ENCODE peak calls at places on chromosome 3, in ten cellular contexts. N is upper lobe of left lung, C is neural crest cell, Z is fibroblast of pulmonary artery, M is lower lobe of right lung, P is nephron progenitor cell, Y is OCI-LY7, K is IMR-90, F is astrocyte of the spinal cord, W is cardiac fibroblast. R is an unnamed sample.

GRCh38 chr3:46110701-46111493 is 83.6 kb upstream of the XCR1 start:
- DNase-seq in N (peak; percentile 76), C (no peak), Z (peak; percentile 67), M (no peak), P (no peak), Y (no peak), K (peak; percentile 65), F (peak; percentile 93), W (peak; percentile 87), R (no peak)

GRCh38 chr3:159762981-159763465 is 225.6 kb upstream of the IL12A start:
- DNase-seq in N (peak; percentile 56), C (peak; percentile 28), Z (peak; percentile 86), M (peak; percentile 75), P (peak; percentile 55), Y (no peak), K (peak; percentile 94), F (peak; percentile 89), W (peak; percentile 85), R (no peak)

GRCh38 chr3:79960594-79960993 is 192.8 kb upstream of the ROBO1 start:
- DNase-seq in N (no peak), C (no peak), Z (no peak), M (no peak), P (no peak), Y (no peak), K (no peak), F (no peak), W (peak; percentile 20), R (no peak)

GRCh38 chr3:16768956-16769355 is 115.8 kb upstream of the PLCL2 start:
- DNase-seq in N (no peak), C (no peak), Z (peak; percentile 63), M (no peak), P (no peak), Y (no peak), K (no peak), F (peak; percentile 12), W (peak; percentile 42), R (no peak)

GRCh38 chr3:43025423-43025822 is 46.3 kb downstream of the GASK1A start:
- DNase-seq in N (no peak), C (no peak), Z (no peak), M (no peak), P (no peak), Y (no peak), K (no peak), F (no peak), W (no peak), R (no peak)

GRCh38 chr3:48851407-48851806 is 3.7 kb upstream of the PRKAR2A start:
- DNase-seq in N (no peak), C (peak; percentile 17), Z (peak; percentile 46), M (no peak), P (peak; percentile 31), Y (peak; percentile 21), K (peak; percentile 66), F (peak; percentile 51), W (peak; percentile 30), R (no peak)

GRCh38 chr3:9600597-9600996 is 47.0 kb upstream of the LHFPL4 start:
- DNase-seq in N (peak; percentile 54), C (no peak), Z (peak; percentile 3), M (peak; percentile 70), P (peak; percentile 30), Y (no peak), K (no peak), F (no peak), W (no peak), R (no peak)

GRCh38 chr3:86967062-86967461 is 23.9 kb downstream of the VGLL3 start:
- DNase-seq in N (no peak), C (no peak), Z (no peak), M (no peak), P (no peak), Y (no peak), K (no peak), F (no peak), W (no peak), R (no peak)

GRCh38 chr3:65006300-65006739 is 318.5 kb upstream of the ADAMTS9 start:
- DNase-seq in N (no peak), C (no peak), Z (peak; percentile 60), M (no peak), P (no peak), Y (no peak), K (peak; percentile 18), F (peak; percentile 63), W (peak; percentile 60), R (no peak)

GRCh38 chr3:11037966-11038365 is 45.4 kb downstream of the SLC6A1 start:
- DNase-seq in N (no peak), C (no peak), Z (no peak), M (no peak), P (no peak), Y (no peak), K (no peak), F (no peak), W (no peak), R (no peak)

GRCh38 chr3:33636125-33636855 is 81.8 kb downstream of the CLASP2 start:
- DNase-seq in N (no peak), C (no peak), Z (peak; percentile 85), M (no peak), P (no peak), Y (peak; percentile 72), K (peak; percentile 78), F (peak; percentile 82), W (peak; percentile 82), R (no peak)

GRCh38 chr3:16467368-16467767 is 46.1 kb downstream of the RFTN1 start:
- DNase-seq in N (no peak), C (no peak), Z (no peak), M (no peak), P (no peak), Y (no peak), K (no peak), F (no peak), W (no peak), R (no peak)

GRCh38 chr3:93867425-93867824 is 106.3 kb downstream of the PROS1 start:
- DNase-seq in N (no peak), C (no peak), Z (no peak), M (no peak), P (no peak), Y (no peak), K (no peak), F (no peak), W (no peak), R (no peak)

GRCh38 chr3:192128922-192129321 is 598.4 kb downstream of the FGF12 start:
- DNase-seq in N (no peak), C (no peak), Z (no peak), M (no peak), P (no peak), Y (peak; percentile 12), K (no peak), F (no peak), W (no peak), R (no peak)

GRCh38 chr3:36025232-36025631 is 355.1 kb upstream of the STAC start:
- DNase-seq in N (no peak), C (no peak), Z (no peak), M (no peak), P (no peak), Y (no peak), K (no peak), F (no peak), W (no peak), R (no peak)

GRCh38 chr3:191592105-191592504 is 131.1 kb downstream of the PYDC2 start:
- DNase-seq in N (no peak), C (no peak), Z (no peak), M (no peak), P (no peak), Y (no peak), K (no peak), F (no peak), W (no peak), R (no peak)

GRCh38 chr3:123724306-123724705 is 139.5 kb upstream of the HACD2 start:
- DNase-seq in N (no peak), C (no peak), Z (peak; percentile 33), M (no peak), P (no peak), Y (no peak), K (peak; percentile 52), F (no peak), W (peak; percentile 45), R (no peak)

GRCh38 chr3:184429786-184430185 is 49.9 kb downstream of the CHRD start:
- DNase-seq in N (no peak), C (no peak), Z (no peak), M (no peak), P (no peak), Y (no peak), K (no peak), F (no peak), W (no peak), R (no peak)

GRCh38 chr3:4163006-4163405 is 140.2 kb upstream of the SETMAR start:
- DNase-seq in N (no peak), C (no peak), Z (no peak), M (no peak), P (no peak), Y (no peak), K (no peak), F (no peak), W (no peak), R (no peak)

GRCh38 chr3:158140396-158140795 is 30.5 kb downstream of the RSRC1 start:
- DNase-seq in N (no peak), C (no peak), Z (no peak), M (no peak), P (no peak), Y (no peak), K (peak; percentile 51), F (peak; percentile 9), W (peak; percentile 28), R (no peak)
- TF ChIP-seq CTCF in N (no peak), C (no peak), Z (no peak), M (no peak), P (no peak), Y (no peak), K (no peak), F (no peak), W (no peak), R (no peak)

GRCh38 chr3:31341130-31341529 is 191.6 kb upstream of the STT3B start:
- DNase-seq in N (no peak), C (no peak), Z (no peak), M (no peak), P (peak; percentile 31), Y (no peak), K (no peak), F (no peak), W (no peak), R (no peak)
- TF ChIP-seq CTCF in N (no peak), C (no peak), Z (peak; percentile 6), M (no peak), P (no peak), Y (no peak), K (no peak), F (no peak), W (peak; percentile 12), R (no peak)

DNA sequence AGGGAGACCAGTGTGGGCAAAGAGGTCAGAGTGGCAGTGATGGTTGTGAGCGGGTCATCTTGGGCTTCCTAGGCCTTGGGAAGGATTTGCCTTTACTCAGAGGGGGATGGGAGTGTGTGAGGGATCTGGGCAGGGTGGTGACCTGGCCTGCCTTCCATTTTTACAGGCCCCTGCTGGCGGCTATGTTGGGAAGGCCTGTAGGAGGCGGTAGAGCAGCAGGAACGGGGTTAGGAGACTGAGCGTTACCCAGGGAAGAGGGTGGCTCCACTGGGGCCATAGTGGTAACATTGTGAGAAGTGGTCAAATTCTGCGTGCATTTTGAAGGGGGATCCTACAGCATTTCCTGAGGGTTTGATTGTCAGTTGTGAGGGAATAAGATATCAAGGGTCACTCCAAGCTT is 307.3 kb upstream of the CTDSPL start:
- DNase-seq in N (no peak), C (no peak), Z (no peak), M (no peak), P (no peak), Y (no peak), K (no peak), F (no peak), W (no peak), R (no peak)
- TF ChIP-seq CTCF in N (no peak), C (no peak), Z (no peak), M (no peak), P (peak; percentile 26), Y (peak; percentile 60), K (no peak), F (no peak), W (peak; percentile 6), R (no peak)

GRCh38 chr3:137304313-137305056 is 346.7 kb downstream of the IL20RB start:
- DNase-seq in N (no peak), C (no peak), Z (no peak), M (no peak), P (peak; percentile 5), Y (no peak), K (no peak), F (no peak), W (no peak), R (no peak)
- TF ChIP-seq CTCF in N (no peak), C (peak; percentile 35), Z (no peak), M (no peak), P (no peak), Y (no peak), K (no peak), F (no peak), W (no peak), R (no peak)

R was measured in D721Med.